ENCODE peak calls at places on chromosomes 5 and 9, in seven cellular contexts. I, B, W, E, S, X and H are unnamed samples.

GRCh38 chr5:19608434-19608833 is 379.6 kb downstream of the CDH18 start:
- DNase-seq in I (no peak), B (peak; percentile 13), W (peak; percentile 30), E (peak; percentile 5), S (no peak), X (no peak), H (no peak)

GRCh38 chr5:122924203-122924602 is 78.8 kb downstream of the SNX24 start:
- DNase-seq in I (no peak), B (peak; percentile 38), W (no peak), E (no peak), S (no peak), X (no peak), H (no peak)

GRCh38 chr9:3768698-3769458 is 243.1 kb upstream of the RFX3 start:
- DNase-seq in I (no peak), B (no peak), W (no peak), E (no peak), S (no peak), X (no peak), H (no peak)

GRCh38 chr5:142296914-142297417 is 27.9 kb downstream of the SPRY4 start:
- DNase-seq in I (no peak), B (peak; percentile 87), W (no peak), E (no peak), S (no peak), X (no peak), H (no peak)

GRCh38 chr5:68544656-68545565 is 329.4 kb downstream of the PIK3R1 start:
- DNase-seq in I (no peak), B (no peak), W (no peak), E (no peak), S (peak; percentile 21), X (no peak), H (no peak)

GRCh38 chr5:172008689-172009141 is 2.3 kb upstream of the FBXW11 start:
- DNase-seq in I (peak; percentile 74), B (no peak), W (no peak), E (no peak), S (no peak), X (no peak), H (no peak)

GRCh38 chr9:99076483-99077171 is 28.3 kb upstream of the TGFBR1 start:
- DNase-seq in I (no peak), B (no peak), W (no peak), E (no peak), S (no peak), X (peak; percentile 57), H (no peak)

GRCh38 chr9:15509931-15510788 is 610 bp downstream of the PSIP1 start:
- DNase-seq in I (peak; percentile 58), B (peak; percentile 26), W (peak; percentile 80), E (peak; percentile 67), S (peak; percentile 79), X (no peak), H (no peak)

GRCh38 chr5:140150201-140150600 is 24.5 kb downstream of the IGIP start:
- DNase-seq in I (no peak), B (no peak), W (no peak), E (no peak), S (no peak), X (no peak), H (no peak)